ENCODE peak calls at places on chromosomes 5 and 9, in eight cellular contexts. S is activated CD8-positive, alpha-beta T cell treated with anti-CD3 and anti-CD28 coated beads, Interleukin-2, amount 10 ng/mL, durations not matched to agents 7 days and 5 days; Z is endodermal cell; O is LoVo; D is EL; T is hepatocyte; M is NCI-H748 treated with DMSO at 0.1 percent for 48 hours; P is HT1080. Q is an unnamed sample.
A peak's percentile ranks its signal among the peaks of the same experiment; 100 is the strongest.

GRCh38 chr5:93192683-93193082 is 388.3 kb downstream of the NR2F1-AS1 start:
- DNase-seq in D (no peak), O (no peak), S (no peak), P (no peak), T (no peak), Z (no peak), M (no peak), Q (no peak)

GRCh38 chr5:38497946-38498345 is 58.5 kb downstream of the LIFR start:
- DNase-seq in S (no peak), Z (peak; percentile 57), M (no peak), T (peak; percentile 20), O (no peak), D (peak; percentile 22), P (peak; percentile 13), Q (no peak)

GRCh38 chr9:87853289-87853688 is 29.4 kb upstream of the SPATA31E1 start:
- DNase-seq in S (no peak), O (no peak), T (no peak), D (no peak), M (no peak), P (no peak), Z (peak; percentile 29), Q (no peak)

GRCh38 chr5:167361841-167362240 is 929.6 kb upstream of the WWC1 start:
- DNase-seq in Z (no peak), S (no peak), M (no peak), P (peak; percentile 21), O (no peak), T (no peak), D (no peak), Q (no peak)

GRCh38 chr5:151092750-151093149 is 11.9 kb upstream of the TNIP1 start:
- DNase-seq in D (peak; percentile 89), O (peak; percentile 37), P (peak; percentile 94), T (no peak), Z (no peak), S (no peak), M (no peak), Q (no peak)

GRCh38 chr5:44252545-44252944 is 136.7 kb downstream of the FGF10 start:
- DNase-seq in O (no peak), Z (no peak), M (no peak), D (no peak), T (no peak), P (no peak), S (no peak), Q (no peak)

GRCh38 chr9:136695435-136695895 is 8.2 kb upstream of the AGPAT2 start:
- DNase-seq in P (peak; percentile 32), T (no peak), D (no peak), S (no peak), M (no peak), Z (no peak), O (peak; percentile 83), Q (no peak)

GRCh38 chr5:177982072-177982727 is 13.8 kb downstream of the PROP1 start:
- DNase-seq in P (no peak), T (no peak), D (no peak), Z (peak; percentile 92), S (peak; percentile 53), O (no peak), M (no peak), Q (no peak)

GRCh38 chr9:91496351-91496750 is 72.7 kb upstream of the NFIL3 start:
- DNase-seq in Z (no peak), P (no peak), S (no peak), T (no peak), M (no peak), O (no peak), D (no peak), Q (no peak)

GRCh38 chr5:168424506-168425298 is 61.6 kb upstream of the RARS1 start:
- DNase-seq in P (peak; percentile 72), O (no peak), Z (no peak), D (peak; percentile 75), T (no peak), M (no peak), S (no peak), Q (no peak)

GRCh38 chr9:35906923-35907699 is 1.1 kb downstream of the HRCT1 start:
- DNase-seq in P (peak; percentile 66), O (peak; percentile 9), T (peak; percentile 68), D (peak; percentile 66), S (no peak), M (no peak), Z (peak; percentile 65), Q (peak; percentile 87)

GRCh38 chr5:34915856-34916192 is 313 bp downstream of the BRIX1 start:
- DNase-seq in T (peak; percentile 20), O (no peak), Z (no peak), M (no peak), P (no peak), S (no peak), D (no peak), Q (no peak)

GRCh38 chr5:18202147-18202546 is 567.9 kb downstream of the TAF11L14 start:
- DNase-seq in D (no peak), O (no peak), M (no peak), P (no peak), Z (no peak), T (no peak), S (no peak), Q (no peak)

GRCh38 chr5:140136624-140137023 is 10.9 kb downstream of the IGIP start:
- DNase-seq in S (peak; percentile 16), T (no peak), M (no peak), Z (no peak), P (no peak), D (no peak), O (no peak), Q (no peak)